ENCODE peak calls at places on chromosomes 2 and 18, in eight cellular contexts. One of them, this sample, is unnamed.

GRCh38 chr2:240601061-240601830 is 14.7 kb downstream of the CAPN10 start:
- DNase-seq in body of pancreas: no peak
- DNase-seq in fibroblast of lung: no peak
- DNase-seq in CD8-positive, alpha-beta memory T cell: no peak
- DNase-seq in ovary: peak; percentile 12
- DNase-seq in endothelial cell of umbilical vein: no peak
- DNase-seq in psoas muscle: peak; percentile 4
- DNase-seq in PC-3: no peak
- DNase-seq in this sample: no peak

GRCh38 chr18:58649966-58650816 is 21.1 kb upstream of the MALT1 start:
- DNase-seq in fibroblast of lung: no peak
- DNase-seq in PC-3: no peak
- DNase-seq in psoas muscle: no peak
- DNase-seq in ovary: no peak
- DNase-seq in CD8-positive, alpha-beta memory T cell: no peak
- DNase-seq in endothelial cell of umbilical vein: no peak
- DNase-seq in body of pancreas: no peak
- DNase-seq in this sample: no peak

GRCh38 chr2:118120001-118120400 is 31.7 kb downstream of the INSIG2 start:
- DNase-seq in body of pancreas: no peak
- DNase-seq in CD8-positive, alpha-beta memory T cell: no peak
- DNase-seq in psoas muscle: no peak
- DNase-seq in endothelial cell of umbilical vein: no peak
- DNase-seq in fibroblast of lung: peak; percentile 36
- DNase-seq in PC-3: no peak
- DNase-seq in ovary: no peak
- DNase-seq in this sample: no peak

GRCh38 chr2:9010866-9011265 is 7.4 kb upstream of the MBOAT2 start:
- DNase-seq in body of pancreas: no peak
- DNase-seq in CD8-positive, alpha-beta memory T cell: no peak
- DNase-seq in endothelial cell of umbilical vein: no peak
- DNase-seq in psoas muscle: no peak
- DNase-seq in ovary: no peak
- DNase-seq in PC-3: peak; percentile 32
- DNase-seq in fibroblast of lung: peak; percentile 80
- DNase-seq in this sample: no peak

GRCh38 chr2:113886479-113887383 is 3.2 kb upstream of the ACTR3 start:
- DNase-seq in CD8-positive, alpha-beta memory T cell: no peak
- DNase-seq in ovary: no peak
- DNase-seq in body of pancreas: peak; percentile 27
- DNase-seq in endothelial cell of umbilical vein: no peak
- DNase-seq in psoas muscle: peak; percentile 32
- DNase-seq in fibroblast of lung: peak; percentile 94
- DNase-seq in PC-3: peak; percentile 93
- DNase-seq in this sample: peak; percentile 87

GRCh38 chr2:88859461-88859860 is 168.0 kb downstream of the RPIA start:
- DNase-seq in ovary: no peak
- DNase-seq in CD8-positive, alpha-beta memory T cell: no peak
- DNase-seq in fibroblast of lung: no peak
- DNase-seq in PC-3: no peak
- DNase-seq in psoas muscle: no peak
- DNase-seq in body of pancreas: no peak
- DNase-seq in endothelial cell of umbilical vein: no peak
- DNase-seq in this sample: no peak

GRCh38 chr18:77422974-77423373 is 173.3 kb downstream of the GALR1 start:
- DNase-seq in CD8-positive, alpha-beta memory T cell: no peak
- DNase-seq in endothelial cell of umbilical vein: no peak
- DNase-seq in ovary: no peak
- DNase-seq in PC-3: peak; percentile 4
- DNase-seq in body of pancreas: no peak
- DNase-seq in fibroblast of lung: no peak
- DNase-seq in psoas muscle: no peak
- DNase-seq in this sample: no peak

GRCh38 chr18:10726198-10727068 is 200.6 kb downstream of the NAPG start:
- DNase-seq in CD8-positive, alpha-beta memory T cell: no peak
- DNase-seq in body of pancreas: peak; percentile 54
- DNase-seq in psoas muscle: no peak
- DNase-seq in endothelial cell of umbilical vein: no peak
- DNase-seq in fibroblast of lung: no peak
- DNase-seq in PC-3: no peak
- DNase-seq in ovary: no peak
- DNase-seq in this sample: peak; percentile 46

GRCh38 chr2:163662141-163662780 is 73.5 kb downstream of the FIGN start:
- DNase-seq in PC-3: no peak
- DNase-seq in CD8-positive, alpha-beta memory T cell: no peak
- DNase-seq in endothelial cell of umbilical vein: no peak
- DNase-seq in psoas muscle: no peak
- DNase-seq in body of pancreas: no peak
- DNase-seq in fibroblast of lung: peak; percentile 84
- DNase-seq in ovary: no peak
- DNase-seq in this sample: no peak

GRCh38 chr18:6948238-6948637 is 169.4 kb downstream of the LAMA1 start:
- DNase-seq in CD8-positive, alpha-beta memory T cell: no peak
- DNase-seq in PC-3: no peak
- DNase-seq in endothelial cell of umbilical vein: no peak
- DNase-seq in psoas muscle: no peak
- DNase-seq in body of pancreas: no peak
- DNase-seq in ovary: no peak
- DNase-seq in fibroblast of lung: no peak
- DNase-seq in this sample: no peak

GRCh38 chr2:186518945-186519344 is 32.9 kb downstream of the ZC3H15 start:
- DNase-seq in CD8-positive, alpha-beta memory T cell: no peak
- DNase-seq in ovary: no peak
- DNase-seq in fibroblast of lung: peak; percentile 90
- DNase-seq in body of pancreas: no peak
- DNase-seq in PC-3: no peak
- DNase-seq in endothelial cell of umbilical vein: no peak
- DNase-seq in psoas muscle: no peak
- DNase-seq in this sample: peak; percentile 81

GRCh38 chr18:75247041-75247551 is 36.5 kb downstream of the TSHZ1 start:
- DNase-seq in fibroblast of lung: peak; percentile 35
- DNase-seq in ovary: no peak
- DNase-seq in CD8-positive, alpha-beta memory T cell: no peak
- DNase-seq in psoas muscle: no peak
- DNase-seq in body of pancreas: no peak
- DNase-seq in endothelial cell of umbilical vein: no peak
- DNase-seq in PC-3: no peak
- DNase-seq in this sample: no peak

DNA sequence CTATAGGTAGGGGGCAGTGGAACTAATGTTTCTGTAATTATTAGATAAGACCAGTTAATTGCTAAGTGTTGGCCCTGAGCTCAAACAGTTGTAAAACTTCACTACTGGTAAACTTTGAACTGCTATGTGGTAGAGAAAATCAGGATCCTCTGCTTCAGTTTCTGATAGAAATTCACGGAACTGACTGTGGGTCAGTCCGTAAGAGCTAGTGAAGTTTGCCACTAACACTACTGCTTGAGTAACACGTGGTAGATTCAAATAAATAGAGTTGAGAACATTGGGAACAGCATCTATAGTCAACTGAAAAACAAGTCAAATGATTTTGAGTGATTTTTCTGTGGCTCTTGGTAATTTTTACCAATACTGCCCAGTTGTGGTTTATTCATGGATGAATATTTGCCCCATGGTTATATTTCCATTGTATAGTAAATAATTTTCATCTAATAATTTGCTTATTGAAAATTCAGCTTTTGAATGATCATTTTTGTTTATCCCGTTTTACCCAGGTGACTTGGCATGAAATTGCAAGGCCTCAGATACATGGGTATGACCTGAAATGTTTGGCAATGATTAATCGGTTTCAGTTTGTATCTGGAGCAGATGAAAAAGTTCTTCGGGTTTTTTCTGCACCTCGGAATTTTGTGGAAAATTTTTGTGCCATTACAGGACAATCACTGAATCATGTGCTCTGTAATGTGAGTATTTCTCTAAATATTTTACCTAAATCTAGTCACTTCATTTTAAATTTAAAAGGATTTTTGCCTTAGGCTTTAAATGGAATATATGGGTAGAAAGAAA is 26.5 kb downstream of the ELP2 start:
- DNase-seq in ovary: no peak
- DNase-seq in endothelial cell of umbilical vein: no peak
- DNase-seq in fibroblast of lung: peak; percentile 78
- DNase-seq in psoas muscle: no peak
- DNase-seq in PC-3: no peak
- DNase-seq in body of pancreas: no peak
- DNase-seq in CD8-positive, alpha-beta memory T cell: no peak
- DNase-seq in this sample: no peak
- H3K36me3 ChIP-seq in ovary: no peaks in the 10 kb centered on the region
- H3K36me3 ChIP-seq in endothelial cell of umbilical vein: peaks cover 20% of the 10 kb centered on the region
- H3K36me3 ChIP-seq in fibroblast of lung: peaks cover 5% of the 10 kb centered on the region
- H3K36me3 ChIP-seq in psoas muscle: peaks cover 99% of the 10 kb centered on the region
- H3K36me3 ChIP-seq in PC-3: peaks cover 6% of the 10 kb centered on the region
- H3K36me3 ChIP-seq in body of pancreas: peaks cover 24% of the 10 kb centered on the region
- H3K36me3 ChIP-seq in CD8-positive, alpha-beta memory T cell: peaks cover 55% of the 10 kb centered on the region
- H3K36me3 ChIP-seq in this sample: peaks cover 12% of the 10 kb centered on the region

DNA sequence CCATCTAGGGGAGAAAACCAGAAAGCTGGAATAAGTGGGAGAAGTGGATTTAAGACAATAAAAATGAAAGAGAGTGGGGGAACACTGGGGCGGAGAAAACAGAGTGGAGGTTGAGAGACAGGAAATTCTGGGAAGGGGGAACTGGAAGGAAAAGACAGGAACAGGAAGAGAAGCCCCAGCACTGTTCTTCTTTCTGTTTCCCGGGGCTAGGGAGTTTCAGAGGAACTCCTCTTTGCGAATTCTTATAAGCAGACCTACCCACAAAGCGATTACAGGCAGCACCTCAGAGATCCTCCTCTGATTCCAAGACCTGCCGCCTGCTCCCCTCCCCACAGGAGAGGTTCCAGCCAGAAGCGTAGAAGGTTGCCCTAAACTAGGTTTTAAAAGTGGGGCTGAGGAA is 13.2 kb downstream of the ST3GAL5 start:
- DNase-seq in ovary: no peak
- DNase-seq in CD8-positive, alpha-beta memory T cell: no peak
- DNase-seq in fibroblast of lung: no peak
- DNase-seq in body of pancreas: no peak
- DNase-seq in PC-3: no peak
- DNase-seq in psoas muscle: no peak
- DNase-seq in endothelial cell of umbilical vein: no peak
- DNase-seq in this sample: no peak
- H3K4me3 ChIP-seq in ovary: no peak overlapping the region
- H3K4me3 ChIP-seq in CD8-positive, alpha-beta memory T cell: no peak overlapping the region
- H3K4me3 ChIP-seq in fibroblast of lung: no peak overlapping the region
- H3K4me3 ChIP-seq in body of pancreas: no peak overlapping the region
- H3K4me3 ChIP-seq in PC-3: no peak overlapping the region
- H3K4me3 ChIP-seq in psoas muscle: no peak overlapping the region
- H3K4me3 ChIP-seq in endothelial cell of umbilical vein: no peak overlapping the region
- H3K4me3 ChIP-seq in this sample: no peak overlapping the region

GRCh38 chr18:22983175-22983574 is 50.0 kb downstream of the RBBP8 start:
- DNase-seq in PC-3: peak; percentile 67
- DNase-seq in fibroblast of lung: peak; percentile 47
- DNase-seq in ovary: no peak
- DNase-seq in psoas muscle: no peak
- DNase-seq in endothelial cell of umbilical vein: peak; percentile 68
- DNase-seq in body of pancreas: no peak
- DNase-seq in CD8-positive, alpha-beta memory T cell: no peak
- DNase-seq in this sample: peak; percentile 52

GRCh38 chr18:22988208-22988607 is 55.1 kb downstream of the RBBP8 start:
- DNase-seq in body of pancreas: no peak
- DNase-seq in CD8-positive, alpha-beta memory T cell: no peak
- DNase-seq in PC-3: no peak
- DNase-seq in endothelial cell of umbilical vein: no peak
- DNase-seq in fibroblast of lung: no peak
- DNase-seq in ovary: no peak
- DNase-seq in psoas muscle: no peak
- DNase-seq in this sample: no peak

GRCh38 chr18:22985250-22985649 is 52.1 kb downstream of the RBBP8 start:
- DNase-seq in body of pancreas: no peak
- DNase-seq in PC-3: peak; percentile 33
- DNase-seq in CD8-positive, alpha-beta memory T cell: no peak
- DNase-seq in endothelial cell of umbilical vein: no peak
- DNase-seq in fibroblast of lung: no peak
- DNase-seq in ovary: no peak
- DNase-seq in psoas muscle: no peak
- DNase-seq in this sample: no peak

DNA sequence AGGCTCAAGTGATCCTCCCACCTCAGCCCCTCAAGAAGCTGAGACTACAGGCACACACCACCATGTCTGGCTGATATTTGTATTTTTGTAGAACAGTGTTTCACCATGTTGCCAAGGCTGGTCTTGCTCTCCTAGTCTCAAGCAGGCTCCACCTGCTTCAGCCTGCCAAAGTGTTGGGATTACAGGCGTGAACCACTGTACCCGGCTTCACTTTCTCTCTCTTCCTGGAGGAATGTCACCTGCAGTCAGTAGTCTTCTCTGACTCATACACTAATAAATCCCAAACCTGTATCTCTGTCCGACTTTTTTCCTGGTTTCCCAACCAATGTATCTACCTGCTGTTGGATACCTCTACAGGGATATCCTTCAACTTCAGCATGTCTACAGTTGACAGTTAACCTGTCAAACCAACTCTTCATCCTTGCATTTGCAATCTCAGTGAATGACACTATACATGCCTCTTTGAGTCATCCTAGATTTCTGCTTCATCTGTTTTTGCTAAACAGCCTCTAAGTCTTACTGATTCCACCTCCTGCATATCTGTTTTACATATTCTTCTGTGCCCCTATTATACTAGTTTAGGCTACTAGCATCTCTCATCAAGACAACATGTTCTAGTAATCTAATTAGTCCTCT is 54.5 kb downstream of the RBBP8 start:
- DNase-seq in psoas muscle: no peak
- DNase-seq in CD8-positive, alpha-beta memory T cell: no peak
- DNase-seq in endothelial cell of umbilical vein: no peak
- DNase-seq in fibroblast of lung: no peak
- DNase-seq in PC-3: peak; percentile 31
- DNase-seq in body of pancreas: no peak
- DNase-seq in ovary: no peak
- DNase-seq in this sample: no peak
- H3K36me3 ChIP-seq in psoas muscle: no peaks in the 10 kb centered on the region
- H3K36me3 ChIP-seq in CD8-positive, alpha-beta memory T cell: no peaks in the 10 kb centered on the region
- H3K36me3 ChIP-seq in endothelial cell of umbilical vein: no peaks in the 10 kb centered on the region
- H3K36me3 ChIP-seq in fibroblast of lung: no peaks in the 10 kb centered on the region
- H3K36me3 ChIP-seq in PC-3: peaks cover 19% of the 10 kb centered on the region
- H3K36me3 ChIP-seq in body of pancreas: peaks cover 5% of the 10 kb centered on the region
- H3K36me3 ChIP-seq in ovary: no peaks in the 10 kb centered on the region
- H3K36me3 ChIP-seq in this sample: peaks cover 18% of the 10 kb centered on the region

DNA sequence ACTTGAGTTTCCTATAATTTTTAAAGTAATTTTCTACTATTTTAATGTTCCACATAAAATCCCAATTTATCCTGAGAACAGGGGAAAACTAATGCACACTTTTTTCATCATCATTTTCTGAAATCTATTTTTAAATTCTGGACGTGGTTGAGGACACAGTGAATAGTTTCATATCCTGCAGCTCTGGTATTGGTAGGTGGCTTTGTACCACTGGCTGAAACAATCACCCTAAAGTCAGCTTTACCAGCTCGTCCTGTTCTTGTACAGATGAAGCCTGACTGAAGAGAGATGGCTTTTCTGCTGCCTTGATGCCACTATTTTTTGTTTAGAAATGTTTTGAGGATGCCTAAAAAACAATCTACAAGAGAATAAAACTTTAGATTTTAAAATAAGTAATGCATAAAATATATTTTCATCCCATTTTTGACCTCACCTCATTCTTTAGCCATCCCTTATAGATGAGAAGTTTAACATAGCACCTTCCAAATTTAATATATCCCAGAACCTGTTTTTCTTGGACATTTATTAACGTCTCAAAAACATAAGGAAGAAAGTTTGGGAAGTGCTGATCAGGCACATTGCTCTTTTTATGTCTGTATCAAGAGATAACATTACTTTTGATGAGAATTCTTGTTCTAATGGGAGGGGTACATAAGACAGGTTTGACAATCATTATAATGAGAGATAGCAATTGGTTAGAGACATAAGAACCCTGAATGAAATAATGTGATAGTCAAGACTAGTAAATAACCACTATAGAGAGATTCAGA is 80.9 kb downstream of the GALNT1 start:
- DNase-seq in psoas muscle: no peak
- DNase-seq in CD8-positive, alpha-beta memory T cell: no peak
- DNase-seq in body of pancreas: no peak
- DNase-seq in fibroblast of lung: no peak
- DNase-seq in endothelial cell of umbilical vein: no peak
- DNase-seq in PC-3: no peak
- DNase-seq in ovary: no peak
- DNase-seq in this sample: no peak
- H3K4me3 ChIP-seq in psoas muscle: no peak overlapping the region
- H3K4me3 ChIP-seq in CD8-positive, alpha-beta memory T cell: no peak overlapping the region
- H3K4me3 ChIP-seq in body of pancreas: no peak overlapping the region
- H3K4me3 ChIP-seq in fibroblast of lung: no peak overlapping the region
- H3K4me3 ChIP-seq in endothelial cell of umbilical vein: no peak overlapping the region
- H3K4me3 ChIP-seq in PC-3: no peak overlapping the region
- H3K4me3 ChIP-seq in ovary: no peak overlapping the region
- H3K4me3 ChIP-seq in this sample: no peak overlapping the region

This sample was measured in bronchial epithelial cell.